ENCODE peak calls at places on chromosomes 7 and 10, in five cellular contexts. One of them, this sample, is unnamed.

GRCh38 chr10:49365675-49366415 is 30.0 kb downstream of the DRGX start:
- DNase-seq in GM12864: no peak
- DNase-seq in astrocyte of the spinal cord: no peak
- DNase-seq in PC-9: no peak
- DNase-seq in activated B cell treated with CpG ODN at 0.5 μM for 24 hours: no peak
- DNase-seq in this sample: no peak

GRCh38 chr7:113796557-113796956 is 122.3 kb downstream of the PPP1R3A start:
- DNase-seq in GM12864: no peak
- DNase-seq in PC-9: no peak
- DNase-seq in astrocyte of the spinal cord: peak
- DNase-seq in activated B cell treated with CpG ODN at 0.5 μM for 24 hours: no peak
- DNase-seq in this sample: no peak

GRCh38 chr10:34967411-34967880 is 122.7 kb downstream of the CUL2 start:
- DNase-seq in activated B cell treated with CpG ODN at 0.5 μM for 24 hours: no peak
- DNase-seq in PC-9: no peak
- DNase-seq in astrocyte of the spinal cord: peak
- DNase-seq in GM12864: no peak
- DNase-seq in this sample: no peak

GRCh38 chr7:135239263-135239662 is 5.6 kb downstream of the STRA8 start:
- DNase-seq in activated B cell treated with CpG ODN at 0.5 μM for 24 hours: no peak
- DNase-seq in GM12864: no peak
- DNase-seq in astrocyte of the spinal cord: no peak
- DNase-seq in PC-9: no peak
- DNase-seq in this sample: no peak

GRCh38 chr7:18693401-18693800 is 197.9 kb downstream of the HDAC9 start:
- DNase-seq in GM12864: no peak
- DNase-seq in PC-9: no peak
- DNase-seq in astrocyte of the spinal cord: peak
- DNase-seq in activated B cell treated with CpG ODN at 0.5 μM for 24 hours: no peak
- DNase-seq in this sample: peak

GRCh38 chr7:69937097-69937496 is 338.8 kb downstream of the AUTS2 start:
- DNase-seq in GM12864: no peak
- DNase-seq in PC-9: no peak
- DNase-seq in astrocyte of the spinal cord: no peak
- DNase-seq in activated B cell treated with CpG ODN at 0.5 μM for 24 hours: no peak
- DNase-seq in this sample: no peak

GRCh38 chr7:1696671-1697498 is 26.8 kb downstream of the ELFN1 start:
- DNase-seq in GM12864: no peak
- DNase-seq in PC-9: no peak
- DNase-seq in activated B cell treated with CpG ODN at 0.5 μM for 24 hours: no peak
- DNase-seq in astrocyte of the spinal cord: no peak
- DNase-seq in this sample: no peak

GRCh38 chr7:77497079-77497478 is 40.0 kb upstream of the PTPN12 start:
- DNase-seq in astrocyte of the spinal cord: no peak
- DNase-seq in GM12864: no peak
- DNase-seq in PC-9: no peak
- DNase-seq in activated B cell treated with CpG ODN at 0.5 μM for 24 hours: no peak
- DNase-seq in this sample: no peak

GRCh38 chr7:129845972-129846327 is 106.8 kb downstream of the UBE2H start:
- DNase-seq in GM12864: no peak
- DNase-seq in PC-9: peak
- DNase-seq in astrocyte of the spinal cord: peak
- DNase-seq in activated B cell treated with CpG ODN at 0.5 μM for 24 hours: no peak
- DNase-seq in this sample: peak

GRCh38 chr10:102650655-102651454 is 6.6 kb downstream of the TRIM8 start:
- DNase-seq in PC-9: no peak
- DNase-seq in astrocyte of the spinal cord: no peak
- DNase-seq in activated B cell treated with CpG ODN at 0.5 μM for 24 hours: no peak
- DNase-seq in GM12864: no peak
- DNase-seq in this sample: no peak

GRCh38 chr10:8361510-8361844 is 307.0 kb downstream of the GATA3 start:
- DNase-seq in activated B cell treated with CpG ODN at 0.5 μM for 24 hours: no peak
- DNase-seq in GM12864: no peak
- DNase-seq in astrocyte of the spinal cord: no peak
- DNase-seq in PC-9: no peak
- DNase-seq in this sample: no peak

GRCh38 chr10:22700489-22700888 is 13.9 kb downstream of the PIP4K2A start:
- DNase-seq in GM12864: no peak
- DNase-seq in activated B cell treated with CpG ODN at 0.5 μM for 24 hours: no peak
- DNase-seq in PC-9: no peak
- DNase-seq in astrocyte of the spinal cord: no peak
- DNase-seq in this sample: no peak

GRCh38 chr7:48101880-48102448 is 12.9 kb downstream of the UPP1 start:
- DNase-seq in activated B cell treated with CpG ODN at 0.5 μM for 24 hours: no peak
- DNase-seq in GM12864: no peak
- DNase-seq in PC-9: no peak
- DNase-seq in astrocyte of the spinal cord: no peak
- DNase-seq in this sample: no peak

GRCh38 chr10:68348265-68348741 is 15.6 kb upstream of the PBLD start:
- DNase-seq in PC-9: no peak
- DNase-seq in GM12864: no peak
- DNase-seq in astrocyte of the spinal cord: peak
- DNase-seq in activated B cell treated with CpG ODN at 0.5 μM for 24 hours: no peak
- DNase-seq in this sample: peak
- TF ChIP-seq CTCF in PC-9: peak
- TF ChIP-seq CTCF in GM12864: peak
- TF ChIP-seq CTCF in astrocyte of the spinal cord: peak
- TF ChIP-seq CTCF in activated B cell treated with CpG ODN at 0.5 μM for 24 hours: no peak
- TF ChIP-seq CTCF in this sample: peak

DNA sequence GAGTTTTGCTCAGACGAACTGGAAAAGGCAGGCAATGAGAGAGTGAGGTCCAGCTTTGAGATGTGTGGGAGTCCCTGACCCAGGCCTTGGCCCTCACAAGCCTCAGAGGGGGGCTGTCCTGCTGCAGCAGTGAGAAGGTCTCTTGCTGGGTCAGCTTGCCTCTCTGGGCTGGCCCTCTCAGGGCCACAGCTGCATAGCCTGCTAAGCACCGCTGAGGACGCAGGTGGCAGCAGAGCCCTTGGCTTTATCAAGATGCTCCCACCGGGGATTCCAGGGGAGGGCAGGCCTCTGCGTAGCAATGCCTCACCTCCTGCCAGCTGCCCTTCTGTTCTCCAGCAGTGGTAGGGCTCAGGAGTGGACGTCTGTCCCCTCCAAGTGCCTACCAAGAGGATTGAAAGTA is 128.7 kb downstream of the COBL start:
- DNase-seq in PC-9: no peak
- DNase-seq in GM12864: no peak
- DNase-seq in activated B cell treated with CpG ODN at 0.5 μM for 24 hours: no peak
- DNase-seq in astrocyte of the spinal cord: no peak
- DNase-seq in this sample: no peak
- TF ChIP-seq CTCF in PC-9: no peak
- TF ChIP-seq CTCF in GM12864: no peak
- TF ChIP-seq CTCF in activated B cell treated with CpG ODN at 0.5 μM for 24 hours: no peak
- TF ChIP-seq CTCF in astrocyte of the spinal cord: no peak
- TF ChIP-seq CTCF in this sample: no peak

GRCh38 chr10:30455816-30456215 is 21.8 kb downstream of the MAP3K8 start:
- DNase-seq in GM12864: no peak
- DNase-seq in activated B cell treated with CpG ODN at 0.5 μM for 24 hours: no peak
- DNase-seq in PC-9: no peak
- DNase-seq in astrocyte of the spinal cord: no peak
- DNase-seq in this sample: no peak

GRCh38 chr10:30462513-30462912 is 28.5 kb downstream of the MAP3K8 start:
- DNase-seq in activated B cell treated with CpG ODN at 0.5 μM for 24 hours: no peak
- DNase-seq in GM12864: no peak
- DNase-seq in PC-9: no peak
- DNase-seq in astrocyte of the spinal cord: no peak
- DNase-seq in this sample: no peak

GRCh38 chr10:30456262-30456661 is 22.3 kb downstream of the MAP3K8 start:
- DNase-seq in astrocyte of the spinal cord: no peak
- DNase-seq in activated B cell treated with CpG ODN at 0.5 μM for 24 hours: no peak
- DNase-seq in GM12864: peak
- DNase-seq in PC-9: no peak
- DNase-seq in this sample: no peak

GRCh38 chr10:30454744-30455498 is 20.9 kb downstream of the MAP3K8 start:
- DNase-seq in astrocyte of the spinal cord: peak
- DNase-seq in PC-9: no peak
- DNase-seq in activated B cell treated with CpG ODN at 0.5 μM for 24 hours: no peak
- DNase-seq in GM12864: no peak
- DNase-seq in this sample: peak

DNA sequence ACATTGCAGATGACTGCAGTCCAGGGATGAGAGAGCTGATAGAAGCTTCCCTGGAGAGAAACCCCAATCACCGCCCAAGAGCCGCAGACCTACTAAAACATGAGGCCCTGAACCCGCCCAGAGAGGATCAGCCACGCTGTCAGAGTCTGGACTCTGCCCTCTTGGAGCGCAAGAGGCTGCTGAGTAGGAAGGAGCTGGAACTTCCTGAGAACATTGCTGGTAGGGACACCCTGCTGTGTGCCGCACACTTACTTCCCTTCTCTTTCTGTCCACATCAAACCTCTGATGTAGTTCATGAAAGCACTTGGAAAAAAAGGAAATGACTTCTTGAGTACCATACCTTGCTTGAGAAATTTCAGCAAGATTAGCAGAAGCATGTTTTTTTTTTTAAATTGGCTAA is 25.3 kb downstream of the MAP3K8 start:
- DNase-seq in GM12864: no peak
- DNase-seq in PC-9: no peak
- DNase-seq in astrocyte of the spinal cord: peak
- DNase-seq in activated B cell treated with CpG ODN at 0.5 μM for 24 hours: no peak
- DNase-seq in this sample: no peak
- TF ChIP-seq CTCF in GM12864: no peak
- TF ChIP-seq CTCF in PC-9: no peak
- TF ChIP-seq CTCF in astrocyte of the spinal cord: no peak
- TF ChIP-seq CTCF in activated B cell treated with CpG ODN at 0.5 μM for 24 hours: no peak
- TF ChIP-seq CTCF in this sample: no peak

GRCh38 chr10:103919648-103920025 is 1.7 kb upstream of the STN1 start:
- DNase-seq in activated B cell treated with CpG ODN at 0.5 μM for 24 hours: no peak
- DNase-seq in astrocyte of the spinal cord: no peak
- DNase-seq in PC-9: no peak
- DNase-seq in GM12864: no peak
- DNase-seq in this sample: no peak

GRCh38 chr10:103923502-103923901 is 5.5 kb upstream of the STN1 start:
- DNase-seq in GM12864: no peak
- DNase-seq in PC-9: peak
- DNase-seq in astrocyte of the spinal cord: no peak
- DNase-seq in activated B cell treated with CpG ODN at 0.5 μM for 24 hours: no peak
- DNase-seq in this sample: no peak

GRCh38 chr10:103922659-103923058 is 4.7 kb upstream of the STN1 start:
- DNase-seq in PC-9: no peak
- DNase-seq in astrocyte of the spinal cord: no peak
- DNase-seq in activated B cell treated with CpG ODN at 0.5 μM for 24 hours: no peak
- DNase-seq in GM12864: no peak
- DNase-seq in this sample: no peak

GRCh38 chr10:103921248-103921647 is 3.3 kb upstream of the STN1 start:
- DNase-seq in activated B cell treated with CpG ODN at 0.5 μM for 24 hours: no peak
- DNase-seq in astrocyte of the spinal cord: no peak
- DNase-seq in GM12864: no peak
- DNase-seq in PC-9: no peak
- DNase-seq in this sample: no peak

GRCh38 chr10:103921750-103922195 is 3.8 kb upstream of the STN1 start:
- DNase-seq in PC-9: no peak
- DNase-seq in astrocyte of the spinal cord: no peak
- DNase-seq in activated B cell treated with CpG ODN at 0.5 μM for 24 hours: no peak
- DNase-seq in GM12864: no peak
- DNase-seq in this sample: no peak
- TF ChIP-seq CTCF in PC-9: no peak
- TF ChIP-seq CTCF in astrocyte of the spinal cord: peak
- TF ChIP-seq CTCF in activated B cell treated with CpG ODN at 0.5 μM for 24 hours: no peak
- TF ChIP-seq CTCF in GM12864: no peak
- TF ChIP-seq CTCF in this sample: no peak

DNA sequence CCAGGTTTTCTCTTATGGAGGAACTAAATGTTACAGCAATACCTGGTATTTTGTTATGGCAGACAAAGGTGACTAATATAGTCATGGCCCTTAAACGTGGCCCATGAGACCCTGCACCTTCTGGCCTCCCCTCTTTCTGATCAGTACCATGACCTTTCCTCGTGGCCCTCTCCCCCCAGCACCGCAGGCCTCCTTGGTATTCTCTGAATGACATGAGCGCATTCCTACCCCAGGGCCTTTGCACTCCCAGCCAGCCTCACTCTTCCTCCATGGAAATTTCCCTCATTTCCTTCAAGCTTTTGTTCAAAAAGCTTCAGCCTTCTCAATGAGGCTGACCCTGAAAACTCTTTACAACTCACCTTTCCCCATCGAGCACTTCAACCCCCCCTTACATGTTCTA is 46.5 kb upstream of the EMX2 start:
- DNase-seq in activated B cell treated with CpG ODN at 0.5 μM for 24 hours: no peak
- DNase-seq in astrocyte of the spinal cord: no peak
- DNase-seq in PC-9: no peak
- DNase-seq in GM12864: no peak
- DNase-seq in this sample: no peak
- TF ChIP-seq CTCF in activated B cell treated with CpG ODN at 0.5 μM for 24 hours: no peak
- TF ChIP-seq CTCF in astrocyte of the spinal cord: no peak
- TF ChIP-seq CTCF in PC-9: no peak
- TF ChIP-seq CTCF in GM12864: no peak
- TF ChIP-seq CTCF in this sample: no peak

DNA sequence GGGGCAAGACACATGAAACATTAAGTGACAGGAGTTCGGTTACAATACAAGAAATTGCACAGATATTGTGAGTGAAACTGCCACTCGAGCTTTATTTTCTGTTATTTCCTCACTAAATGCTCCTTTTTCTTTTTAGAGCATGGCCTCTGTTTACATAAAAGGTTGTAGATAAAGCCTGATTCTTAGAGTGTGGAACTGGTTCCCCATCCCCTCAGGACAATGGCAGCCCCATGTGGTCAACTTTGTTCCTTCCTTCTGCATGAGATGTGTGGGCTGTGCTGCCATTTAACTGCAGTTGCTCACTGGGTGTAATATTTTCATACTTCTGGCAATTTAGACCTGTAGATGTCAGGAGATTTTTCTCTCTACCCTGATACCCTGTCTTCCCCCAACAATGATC is 70.2 kb downstream of the LRGUK start:
- DNase-seq in astrocyte of the spinal cord: no peak
- DNase-seq in PC-9: no peak
- DNase-seq in activated B cell treated with CpG ODN at 0.5 μM for 24 hours: no peak
- DNase-seq in GM12864: no peak
- DNase-seq in this sample: no peak
- TF ChIP-seq CTCF in astrocyte of the spinal cord: no peak
- TF ChIP-seq CTCF in PC-9: no peak
- TF ChIP-seq CTCF in activated B cell treated with CpG ODN at 0.5 μM for 24 hours: no peak
- TF ChIP-seq CTCF in GM12864: no peak
- TF ChIP-seq CTCF in this sample: no peak

DNA sequence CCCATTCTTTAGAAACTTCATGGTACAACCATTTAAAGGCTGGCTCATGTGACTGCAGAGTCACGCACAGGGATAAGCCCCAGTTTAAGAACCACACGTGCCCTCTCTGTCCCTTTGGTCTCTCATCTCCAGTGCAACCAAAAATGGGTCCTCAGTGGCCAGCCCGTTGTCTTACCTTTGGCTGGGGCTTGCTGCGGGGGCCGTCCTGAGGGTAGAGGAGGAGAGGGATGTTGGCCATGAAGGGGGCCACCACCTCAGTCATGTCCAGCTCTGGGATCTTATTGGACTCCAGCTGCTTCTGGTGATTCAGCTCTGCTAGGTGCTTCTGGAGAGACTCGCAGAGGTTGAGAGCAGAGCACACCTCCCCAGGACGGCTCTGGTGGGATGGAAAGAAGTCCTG is 22.3 kb downstream of the PSAP start:
- DNase-seq in activated B cell treated with CpG ODN at 0.5 μM for 24 hours: no peak
- DNase-seq in astrocyte of the spinal cord: no peak
- DNase-seq in PC-9: no peak
- DNase-seq in GM12864: no peak
- DNase-seq in this sample: no peak
- TF ChIP-seq CTCF in activated B cell treated with CpG ODN at 0.5 μM for 24 hours: no peak
- TF ChIP-seq CTCF in astrocyte of the spinal cord: no peak
- TF ChIP-seq CTCF in PC-9: no peak
- TF ChIP-seq CTCF in GM12864: no peak
- TF ChIP-seq CTCF in this sample: no peak